ENCODE peak calls at places on chromosomes 7 and 10, in four cellular contexts. One of them, this sample, is unnamed.

GRCh38 chr7:28075674-28076358 is 104.8 kb downstream of the JAZF1 start:
- DNase-seq in WTC11: no peak
- DNase-seq in D721Med: no peak
- DNase-seq in stimulated activated CD4-positive, alpha-beta T cell treated with anti-CD3 and anti-CD28 coated beads, Interleukin-1b, Interleukin-23, amount 100 ng/mL, for 4 hours: no peak
- DNase-seq in this sample: no peak

GRCh38 chr10:9869777-9870176 is 1147.9 kb upstream of the CELF2 start:
- DNase-seq in stimulated activated CD4-positive, alpha-beta T cell treated with anti-CD3 and anti-CD28 coated beads, Interleukin-1b, Interleukin-23, amount 100 ng/mL, for 4 hours: no peak
- DNase-seq in WTC11: no peak
- DNase-seq in D721Med: no peak
- DNase-seq in this sample: no peak

GRCh38 chr10:132100556-132101349 is 35.0 kb downstream of the JAKMIP3 start:
- DNase-seq in stimulated activated CD4-positive, alpha-beta T cell treated with anti-CD3 and anti-CD28 coated beads, Interleukin-1b, Interleukin-23, amount 100 ng/mL, for 4 hours: no peak
- DNase-seq in WTC11: no peak
- DNase-seq in D721Med: no peak
- DNase-seq in this sample: no peak

GRCh38 chr7:107891619-107892366 is 810 bp downstream of the DLD start:
- DNase-seq in D721Med: no peak
- DNase-seq in WTC11: no peak
- DNase-seq in stimulated activated CD4-positive, alpha-beta T cell treated with anti-CD3 and anti-CD28 coated beads, Interleukin-1b, Interleukin-23, amount 100 ng/mL, for 4 hours: no peak
- DNase-seq in this sample: no peak

GRCh38 chr7:50197547-50197946 is 104.5 kb upstream of the ZPBP start:
- DNase-seq in D721Med: no peak
- DNase-seq in stimulated activated CD4-positive, alpha-beta T cell treated with anti-CD3 and anti-CD28 coated beads, Interleukin-1b, Interleukin-23, amount 100 ng/mL, for 4 hours: peak
- DNase-seq in WTC11: peak
- DNase-seq in this sample: no peak

GRCh38 chr7:5625938-5626337 is 155.5 kb downstream of the RNF216 start:
- DNase-seq in WTC11: no peak
- DNase-seq in D721Med: no peak
- DNase-seq in stimulated activated CD4-positive, alpha-beta T cell treated with anti-CD3 and anti-CD28 coated beads, Interleukin-1b, Interleukin-23, amount 100 ng/mL, for 4 hours: no peak
- DNase-seq in this sample: no peak

GRCh38 chr7:98281757-98282652 is 519 bp downstream of the BRI3 start:
- DNase-seq in D721Med: no peak
- DNase-seq in WTC11: no peak
- DNase-seq in stimulated activated CD4-positive, alpha-beta T cell treated with anti-CD3 and anti-CD28 coated beads, Interleukin-1b, Interleukin-23, amount 100 ng/mL, for 4 hours: peak
- DNase-seq in this sample: peak

GRCh38 chr10:110771486-110771885 is 100.2 kb upstream of the PDCD4 start:
- DNase-seq in D721Med: no peak
- DNase-seq in stimulated activated CD4-positive, alpha-beta T cell treated with anti-CD3 and anti-CD28 coated beads, Interleukin-1b, Interleukin-23, amount 100 ng/mL, for 4 hours: no peak
- DNase-seq in WTC11: no peak
- DNase-seq in this sample: no peak

GRCh38 chr7:154872811-154873570 is 129.9 kb downstream of the PAXIP1 start:
- DNase-seq in stimulated activated CD4-positive, alpha-beta T cell treated with anti-CD3 and anti-CD28 coated beads, Interleukin-1b, Interleukin-23, amount 100 ng/mL, for 4 hours: no peak
- DNase-seq in WTC11: no peak
- DNase-seq in D721Med: no peak
- DNase-seq in this sample: no peak

GRCh38 chr10:82440775-82441174 is 565.8 kb downstream of the NRG3 start:
- DNase-seq in D721Med: no peak
- DNase-seq in stimulated activated CD4-positive, alpha-beta T cell treated with anti-CD3 and anti-CD28 coated beads, Interleukin-1b, Interleukin-23, amount 100 ng/mL, for 4 hours: no peak
- DNase-seq in WTC11: no peak
- DNase-seq in this sample: no peak

GRCh38 chr7:28669329-28669728 is 257.0 kb downstream of the CREB5 start:
- DNase-seq in D721Med: no peak
- DNase-seq in WTC11: no peak
- DNase-seq in stimulated activated CD4-positive, alpha-beta T cell treated with anti-CD3 and anti-CD28 coated beads, Interleukin-1b, Interleukin-23, amount 100 ng/mL, for 4 hours: no peak
- DNase-seq in this sample: no peak

GRCh38 chr7:49850921-49851613 is 77.6 kb downstream of the VWC2 start:
- DNase-seq in stimulated activated CD4-positive, alpha-beta T cell treated with anti-CD3 and anti-CD28 coated beads, Interleukin-1b, Interleukin-23, amount 100 ng/mL, for 4 hours: no peak
- DNase-seq in D721Med: no peak
- DNase-seq in WTC11: peak
- DNase-seq in this sample: no peak

GRCh38 chr10:35382096-35382495 is 45.8 kb downstream of the CCNY start:
- DNase-seq in WTC11: no peak
- DNase-seq in stimulated activated CD4-positive, alpha-beta T cell treated with anti-CD3 and anti-CD28 coated beads, Interleukin-1b, Interleukin-23, amount 100 ng/mL, for 4 hours: no peak
- DNase-seq in D721Med: no peak
- DNase-seq in this sample: no peak

GRCh38 chr7:116449950-116450349 is 49.6 kb upstream of the CAV2 start:
- DNase-seq in stimulated activated CD4-positive, alpha-beta T cell treated with anti-CD3 and anti-CD28 coated beads, Interleukin-1b, Interleukin-23, amount 100 ng/mL, for 4 hours: no peak
- DNase-seq in WTC11: no peak
- DNase-seq in D721Med: no peak
- DNase-seq in this sample: no peak

GRCh38 chr10:126397640-126398382 is 9.5 kb upstream of the ADAM12 start:
- DNase-seq in D721Med: no peak
- DNase-seq in stimulated activated CD4-positive, alpha-beta T cell treated with anti-CD3 and anti-CD28 coated beads, Interleukin-1b, Interleukin-23, amount 100 ng/mL, for 4 hours: no peak
- DNase-seq in WTC11: no peak
- DNase-seq in this sample: no peak

GRCh38 chr10:87863102-87863943 is at the start of the genes KLLN and PTEN:
- DNase-seq in WTC11: peak
- DNase-seq in D721Med: peak
- DNase-seq in stimulated activated CD4-positive, alpha-beta T cell treated with anti-CD3 and anti-CD28 coated beads, Interleukin-1b, Interleukin-23, amount 100 ng/mL, for 4 hours: peak
- DNase-seq in this sample: peak

GRCh38 chr7:25857376-25858067 is 294.5 kb upstream of the NFE2L3 start:
- DNase-seq in D721Med: no peak
- DNase-seq in WTC11: peak
- DNase-seq in stimulated activated CD4-positive, alpha-beta T cell treated with anti-CD3 and anti-CD28 coated beads, Interleukin-1b, Interleukin-23, amount 100 ng/mL, for 4 hours: no peak
- DNase-seq in this sample: no peak

GRCh38 chr10:58693919-58694318 is 181.2 kb downstream of the BICC1 start:
- DNase-seq in D721Med: no peak
- DNase-seq in WTC11: no peak
- DNase-seq in stimulated activated CD4-positive, alpha-beta T cell treated with anti-CD3 and anti-CD28 coated beads, Interleukin-1b, Interleukin-23, amount 100 ng/mL, for 4 hours: no peak
- DNase-seq in this sample: no peak

GRCh38 chr7:122858310-122858709 is 27.9 kb downstream of the CADPS2 start:
- DNase-seq in stimulated activated CD4-positive, alpha-beta T cell treated with anti-CD3 and anti-CD28 coated beads, Interleukin-1b, Interleukin-23, amount 100 ng/mL, for 4 hours: no peak
- DNase-seq in D721Med: no peak
- DNase-seq in WTC11: no peak
- DNase-seq in this sample: no peak